ENCODE peak calls at places on chromosomes 11 and 22, in ten cellular contexts. E is chondrocyte; R is lung microvascular endothelial cell; Y is T-helper 9 cell; M is fibroblast of the conjunctiva; Q is activated naive CD4-positive, alpha-beta T cell; F is cardiac muscle cell; J is K562; I is stromal cell of bone marrow; D is NCI-H446. K is an unnamed sample.

GRCh38 chr11:27485930-27486773 is 13.6 kb upstream of the LGR4 start:
- DNase-seq in D (peak; percentile 77), M (peak; percentile 41), Q (no peak), Y (peak; percentile 20), E (no peak), F (peak; percentile 76), J (peak; percentile 45), R (peak; percentile 67), I (no peak), K (peak; percentile 34)

GRCh38 chr11:82989628-82990404 is 81.9 kb downstream of the RAB30 start:
- DNase-seq in Q (no peak), D (no peak), J (no peak), R (no peak), F (no peak), Y (no peak), E (no peak), M (no peak), I (no peak), K (no peak)

GRCh38 chr22:48714231-48714630 is 1113.4 kb downstream of the BRD1 start:
- DNase-seq in R (no peak), I (no peak), E (peak; percentile 82), D (no peak), Y (no peak), F (no peak), Q (no peak), J (no peak), M (no peak), K (no peak)

GRCh38 chr22:38798496-38798895 is 4.6 kb upstream of the DNAL4 start:
- DNase-seq in D (no peak), Q (no peak), I (no peak), F (no peak), Y (no peak), J (no peak), E (no peak), M (no peak), R (no peak), K (no peak)

GRCh38 chr11:66328307-66329144 is 7.7 kb downstream of the RIN1 start:
- DNase-seq in Y (peak; percentile 75), I (no peak), J (peak; percentile 86), F (peak; percentile 81), Q (peak; percentile 70), D (peak; percentile 77), M (no peak), E (no peak), R (peak; percentile 69), K (no peak)

GRCh38 chr11:127270848-127271247 is 270.3 kb upstream of the KIRREL3 start:
- DNase-seq in J (no peak), E (no peak), Q (no peak), F (no peak), M (no peak), I (no peak), R (no peak), D (no peak), Y (no peak), K (no peak)

GRCh38 chr11:37926772-37927171 is 1328.7 kb upstream of the RAG2 start:
- DNase-seq in E (no peak), R (no peak), J (no peak), Q (no peak), M (no peak), I (no peak), D (no peak), F (no peak), Y (no peak), K (no peak)

GRCh38 chr11:96198466-96198808 is 144.6 kb downstream of the MAML2 start:
- DNase-seq in E (no peak), M (no peak), F (no peak), R (no peak), Y (no peak), D (no peak), J (no peak), Q (no peak), I (no peak), K (no peak)

GRCh38 chr22:45096256-45096907 is 67.3 kb upstream of the NUP50 start:
- DNase-seq in J (peak; percentile 58), R (peak; percentile 63), D (peak; percentile 74), M (peak; percentile 24), I (peak; percentile 54), Y (peak; percentile 6), E (peak; percentile 12), F (peak; percentile 67), Q (peak; percentile 10), K (no peak)

GRCh38 chr11:67268684-67269268 is 2.5 kb downstream of the GRK2 start:
- DNase-seq in Y (no peak), D (no peak), F (no peak), R (no peak), Q (no peak), I (no peak), M (no peak), E (peak; percentile 61), J (no peak), K (no peak)

GRCh38 chr22:41382098-41382578 is 396 bp downstream of the TEF start:
- DNase-seq in D (peak; percentile 65), M (no peak), Q (peak; percentile 69), Y (peak; percentile 63), F (no peak), I (no peak), R (peak; percentile 52), J (peak; percentile 84), E (no peak), K (no peak)

GRCh38 chr11:120290945-120291344 is 34.2 kb upstream of the TLCD5 start:
- DNase-seq in F (no peak), Q (no peak), Y (no peak), R (no peak), I (no peak), D (no peak), M (no peak), E (no peak), J (no peak), K (no peak)

GRCh38 chr11:45472713-45473317 is 186.7 kb upstream of the SYT13 start:
- DNase-seq in M (no peak), I (no peak), R (no peak), J (no peak), F (no peak), Y (no peak), E (peak; percentile 65), Q (no peak), D (no peak), K (no peak)

GRCh38 chr11:10779086-10779485 is 28.0 kb downstream of the CTR9 start:
- DNase-seq in E (no peak), Q (no peak), I (no peak), R (no peak), M (no peak), D (no peak), F (no peak), Y (no peak), J (no peak), K (no peak)

GRCh38 chr11:66568124-66568916 is at the start of gene CTSF:
- DNase-seq in R (peak; percentile 75), Y (peak; percentile 58), Q (peak; percentile 64), M (peak; percentile 43), J (peak; percentile 99), D (peak; percentile 86), I (peak; percentile 54), F (peak; percentile 82), E (no peak), K (no peak)

GRCh38 chr11:118923721-118924587 is 1.8 kb downstream of the BCL9L start:
- DNase-seq in Y (no peak), M (no peak), D (no peak), Q (no peak), R (no peak), F (no peak), I (no peak), J (no peak), E (no peak), K (no peak)

GRCh38 chr22:45626198-45626651 is 45.4 kb upstream of the ATXN10 start:
- DNase-seq in F (no peak), R (no peak), Y (no peak), D (no peak), E (peak; percentile 53), Q (no peak), M (no peak), J (no peak), I (no peak), K (no peak)

GRCh38 chr11:108643974-108644373 is 20.9 kb upstream of the DDX10 start:
- DNase-seq in F (no peak), D (no peak), Y (no peak), E (no peak), Q (no peak), I (no peak), J (no peak), M (no peak), R (no peak), K (no peak)

GRCh38 chr11:30258679-30259078 is 27.9 kb downstream of the FSHB start:
- DNase-seq in F (no peak), J (no peak), D (no peak), M (no peak), R (no peak), Y (no peak), Q (no peak), I (no peak), E (no peak), K (no peak)

GRCh38 chr11:16632295-16633200 is 105.9 kb upstream of the C11orf58 start:
- DNase-seq in M (no peak), J (no peak), F (peak; percentile 25), I (no peak), Y (no peak), R (peak; percentile 31), Q (no peak), D (peak; percentile 14), E (no peak), K (no peak)